ENCODE peak calls at places on chromosomes 11 and 22, in four cellular contexts. Y, B, C and W are unnamed samples.

GRCh38 chr11:25900814-25901213 is 431.1 kb upstream of the ANO3 start:
- DNase-seq in Y (no peak), B (no peak), C (no peak), W (no peak)

GRCh38 chr11:117917591-117917990 is 11.6 kb downstream of the TMPRSS13 start:
- DNase-seq in Y (no peak), B (no peak), C (no peak), W (no peak)

GRCh38 chr22:45680932-45681700 is 9.5 kb downstream of the ATXN10 start:
- DNase-seq in Y (no peak), B (peak), C (no peak), W (no peak)

GRCh38 chr11:94516725-94517124 is 4.5 kb downstream of the C11orf97 start:
- DNase-seq in Y (no peak), B (no peak), C (no peak), W (no peak)

GRCh38 chr22:43144949-43145348 is 1.8 kb upstream of the MCAT start:
- DNase-seq in Y (no peak), B (no peak), C (no peak), W (no peak)

GRCh38 chr11:66327171-66328035 is 8.8 kb downstream of the RIN1 start:
- DNase-seq in Y (no peak), B (peak), C (no peak), W (no peak)

GRCh38 chr11:3109921-3110706 is 52.9 kb upstream of the CARS1 start:
- DNase-seq in Y (peak), B (no peak), C (no peak), W (peak)

GRCh38 chr11:120929090-120929489 is 94.8 kb upstream of the TBCEL start:
- DNase-seq in Y (no peak), B (no peak), C (no peak), W (no peak)

GRCh38 chr22:36737776-36738175 is 34.2 kb upstream of the CACNG2 start:
- DNase-seq in Y (no peak), B (no peak), C (no peak), W (no peak)

GRCh38 chr22:30806391-30806861 is 111.8 kb downstream of the OSBP2 start:
- DNase-seq in Y (no peak), B (peak), C (no peak), W (no peak)

GRCh38 chr22:39240841-39241631 is 3.7 kb downstream of the PDGFB start:
- DNase-seq in Y (peak), B (no peak), C (no peak), W (peak)

GRCh38 chr11:63998558-63999348 is 12.5 kb downstream of the OTUB1 start:
- DNase-seq in Y (no peak), B (no peak), C (no peak), W (no peak)

GRCh38 chr22:46965552-46966494 is 203.4 kb downstream of the TBC1D22A start:
- DNase-seq in Y (no peak), B (no peak), C (no peak), W (no peak)

GRCh38 chr11:133038850-133039249 is 493.5 kb downstream of the OPCML start:
- DNase-seq in Y (no peak), B (no peak), C (no peak), W (no peak)

GRCh38 chr11:59953463-59954218 is 10.2 kb upstream of the OOSP4A start:
- DNase-seq in Y (no peak), B (no peak), C (no peak), W (no peak)

GRCh38 chr22:16974298-16975084 is 33.5 kb downstream of the GAB4 start:
- DNase-seq in Y (no peak), B (no peak), C (no peak), W (no peak)

GRCh38 chr22:27580311-27580897 is 221.2 kb downstream of the MN1 start:
- DNase-seq in Y (no peak), B (no peak), C (no peak), W (no peak)

GRCh38 chr11:70128435-70128906 is 50.4 kb downstream of the ANO1 start:
- DNase-seq in Y (no peak), B (peak), C (no peak), W (no peak)

GRCh38 chr11:72243173-72243566 is 806 bp downstream of the PHOX2A start:
- DNase-seq in Y (no peak), B (no peak), C (no peak), W (no peak)

GRCh38 chr22:33873666-33874065 is 46.6 kb downstream of the LARGE1 start:
- DNase-seq in Y (no peak), B (no peak), C (no peak), W (no peak)

GRCh38 chr11:61756452-61757212 is 4.2 kb downstream of the MYRF start:
- DNase-seq in Y (no peak), B (peak), C (no peak), W (no peak)

GRCh38 chr11:115505165-115505564 is 950 bp upstream of the CADM1 start:
- DNase-seq in Y (no peak), B (no peak), C (no peak), W (no peak)

GRCh38 chr11:59801981-59802638 is 8.5 kb downstream of the MRPL16 start:
- DNase-seq in Y (no peak), B (peak), C (peak), W (no peak)

GRCh38 chr22:48569476-48570233 is 1258.0 kb downstream of the BRD1 start:
- DNase-seq in Y (no peak), B (no peak), C (no peak), W (no peak)

GRCh38 chr11:112724194-112724790 is 236.9 kb upstream of the NCAM1 start:
- DNase-seq in Y (no peak), B (no peak), C (no peak), W (no peak)

GRCh38 chr11:126751242-126751641 is 249.3 kb downstream of the KIRREL3 start:
- DNase-seq in Y (no peak), B (no peak), C (no peak), W (no peak)

GRCh38 chr11:71248656-71249055 is 3.7 kb downstream of the SHANK2 start:
- DNase-seq in Y (no peak), B (no peak), C (no peak), W (peak)

GRCh38 chr11:111745719-111746504 is 20.3 kb downstream of the PPP2R1B start:
- DNase-seq in Y (no peak), B (no peak), C (no peak), W (no peak)

GRCh38 chr11:118619444-118620205 is 12.2 kb downstream of the PHLDB1 start:
- DNase-seq in Y (no peak), B (peak), C (no peak), W (no peak)

GRCh38 chr11:72084076-72084475 is 3.4 kb downstream of the LRRC51 start:
- DNase-seq in Y (no peak), B (no peak), C (no peak), W (no peak)

GRCh38 chr11:45609902-45610301 is 55.5 kb downstream of the CHST1 start:
- DNase-seq in Y (no peak), B (no peak), C (no peak), W (no peak)